ENCODE peak calls at places on chromosomes 16 and 17, in nine cellular contexts. M is prostate gland, G is tibial artery, A is uterus, V is endodermal cell, S is PC-9, P is GM23338, I is IMR-90, E is BJ. B is an unnamed sample.

GRCh38 chr17:35373984-35374765 is 754 bp upstream of the SLFN11 start:
- DNase-seq in P (peak), I (peak), G (peak), M (peak), V (peak), E (no peak), S (no peak), A (peak), B (peak)

GRCh38 chr17:64938925-64939474 is 19.7 kb upstream of the LRRC37A3 start:
- DNase-seq in M (no peak), P (peak), A (no peak), E (no peak), G (no peak), V (peak), S (peak), I (peak), B (peak)

GRCh38 chr16:10509534-10510025 is 70.8 kb downstream of the EMP2 start:
- DNase-seq in A (peak), S (peak), I (peak), V (peak), E (no peak), M (peak), G (no peak), P (peak), B (peak)

GRCh38 chr17:67546578-67547527 is 169.8 kb downstream of the PITPNC1 start:
- DNase-seq in G (no peak), A (peak), S (no peak), E (no peak), I (peak), P (peak), V (peak), M (no peak), B (peak)

GRCh38 chr16:10261077-10261476 is 78.8 kb upstream of the GRIN2A start:
- DNase-seq in P (no peak), I (no peak), A (no peak), M (no peak), G (no peak), E (no peak), S (no peak), V (no peak), B (no peak)

GRCh38 chr16:20364051-20364450 is 11.5 kb upstream of the UMOD start:
- DNase-seq in S (no peak), A (no peak), G (no peak), P (no peak), I (no peak), V (no peak), M (no peak), E (no peak), B (no peak)

GRCh38 chr17:18859256-18859655 is 1.3 kb downstream of the PRPSAP2 start:
- DNase-seq in A (peak), G (no peak), P (no peak), I (peak), S (no peak), V (peak), E (no peak), M (no peak), B (peak)

GRCh38 chr16:85947511-85948509 is 48.8 kb downstream of the IRF8 start:
- DNase-seq in A (no peak), M (no peak), E (no peak), P (no peak), S (no peak), V (no peak), G (no peak), I (no peak), B (no peak)

GRCh38 chr17:63696381-63696961 is 3.5 kb downstream of the LIMD2 start:
- DNase-seq in E (no peak), P (peak), A (no peak), V (peak), I (no peak), S (no peak), M (no peak), G (no peak), B (peak)

GRCh38 chr16:842631-843560 is 42.4 kb upstream of the GNG13 start:
- DNase-seq in V (no peak), G (no peak), S (no peak), I (no peak), E (no peak), M (no peak), P (no peak), A (no peak), B (no peak)

GRCh38 chr17:49496183-49496865 is 1.2 kb downstream of the NGFR start:
- DNase-seq in M (peak), E (no peak), A (peak), V (peak), G (peak), P (peak), S (peak), I (peak), B (peak)

GRCh38 chr16:55252577-55252976 is 71.4 kb upstream of the IRX6 start:
- DNase-seq in A (no peak), I (no peak), P (no peak), V (no peak), S (no peak), G (no peak), M (no peak), E (no peak), B (no peak)

GRCh38 chr16:85344502-85345128 is 232.3 kb upstream of the CIBAR2 start:
- DNase-seq in I (no peak), V (no peak), G (no peak), E (no peak), A (no peak), M (no peak), S (no peak), P (no peak), B (no peak)

GRCh38 chr16:72055911-72056310 is 1.6 kb downstream of the HP start:
- DNase-seq in G (no peak), P (no peak), S (no peak), A (no peak), V (no peak), E (no peak), M (no peak), I (no peak), B (no peak)

GRCh38 chr16:86874141-86874540 is 295.8 kb downstream of the FOXL1 start:
- DNase-seq in S (peak), E (no peak), A (no peak), P (peak), I (no peak), M (no peak), G (no peak), V (peak), B (peak)

GRCh38 chr17:13158511-13159240 is 140.8 kb upstream of the ELAC2 start:
- DNase-seq in S (no peak), V (no peak), G (no peak), P (no peak), M (no peak), I (peak), E (no peak), A (no peak), B (no peak)

GRCh38 chr16:10594312-10594950 is 14.0 kb upstream of the EMP2 start:
- DNase-seq in M (peak), P (no peak), S (peak), I (no peak), E (no peak), A (no peak), G (no peak), V (no peak), B (no peak)

GRCh38 chr17:66836063-66837005 is 1.4 kb downstream of the CACNG5 start:
- DNase-seq in E (no peak), S (no peak), M (no peak), G (peak), P (no peak), I (no peak), A (no peak), V (peak), B (no peak)

GRCh38 chr17:54902017-54902416 is 1.4 kb downstream of the TOM1L1 start:
- DNase-seq in V (no peak), E (no peak), G (no peak), M (no peak), I (no peak), P (no peak), S (no peak), A (no peak), B (no peak)

GRCh38 chr17:43695968-43696865 is 34.5 kb upstream of the MEOX1 start:
- DNase-seq in G (peak), A (no peak), V (no peak), E (no peak), S (no peak), M (no peak), I (peak), P (no peak), B (no peak)

GRCh38 chr17:35051579-35052239 is 11.8 kb downstream of the RFFL start:
- DNase-seq in V (no peak), P (no peak), I (peak), M (no peak), A (no peak), E (peak), G (no peak), S (no peak), B (peak)

GRCh38 chr16:23406546-23407240 is 46.3 kb downstream of the COG7 start:
- DNase-seq in V (no peak), G (peak), P (no peak), S (no peak), E (no peak), A (no peak), M (no peak), I (no peak), B (no peak)

GRCh38 chr17:59487161-59487873 is 78.1 kb upstream of the DHX40 start:
- DNase-seq in G (no peak), M (no peak), V (no peak), P (no peak), S (no peak), E (no peak), I (no peak), A (no peak), B (no peak)

GRCh38 chr16:89904606-89905510 is 13.8 kb upstream of the MC1R start:
- DNase-seq in M (no peak), E (no peak), S (peak), V (no peak), G (no peak), A (no peak), P (no peak), I (no peak), B (no peak)

GRCh38 chr16:87334611-87335305 is 17.6 kb upstream of the C16orf95 start:
- DNase-seq in I (no peak), V (no peak), E (no peak), S (no peak), M (no peak), A (no peak), G (no peak), P (no peak), B (no peak)

GRCh38 chr17:74427048-74427762 is 4.7 kb upstream of the GPRC5C start:
- DNase-seq in P (peak), A (no peak), I (no peak), S (peak), E (no peak), G (peak), M (peak), V (peak), B (no peak)

GRCh38 chr17:34584805-34585416 is 5.5 kb downstream of the TMEM132E start:
- DNase-seq in S (no peak), A (no peak), V (no peak), P (peak), E (no peak), M (no peak), G (no peak), I (peak), B (peak)

GRCh38 chr17:39225308-39225973 is at the start of gene STAC2:
- DNase-seq in G (no peak), P (no peak), S (no peak), A (no peak), M (no peak), I (no peak), E (no peak), V (no peak), B (no peak)

GRCh38 chr16:88841521-88842307 is 15.0 kb downstream of the GALNS start:
- DNase-seq in S (no peak), I (no peak), M (no peak), A (no peak), V (no peak), G (no peak), P (no peak), E (no peak), B (no peak)

GRCh38 chr17:76532072-76532651 is 5.3 kb downstream of the CYGB start:
- DNase-seq in P (no peak), V (no peak), E (no peak), M (no peak), G (no peak), I (peak), S (peak), A (no peak), B (no peak)

GRCh38 chr16:88719267-88719932 is 13.1 kb downstream of the CTU2 start:
- DNase-seq in M (no peak), P (no peak), V (no peak), E (no peak), A (no peak), G (no peak), I (no peak), S (no peak), B (no peak)

GRCh38 chr16:24701521-24701951 is 27.9 kb upstream of the TNRC6A start:
- DNase-seq in S (peak), V (no peak), A (peak), I (peak), P (no peak), G (peak), M (no peak), E (peak), B (peak)

GRCh38 chr17:73988110-73988509 is 215.4 kb upstream of the RPL38 start:
- DNase-seq in V (no peak), G (no peak), P (no peak), M (no peak), E (no peak), I (no peak), S (no peak), A (no peak), B (no peak)

GRCh38 chr17:48213797-48214196 is 106.2 kb downstream of the SNX11 start:
- DNase-seq in G (no peak), E (no peak), M (peak), I (no peak), P (no peak), V (no peak), A (no peak), S (no peak), B (no peak)

GRCh38 chr17:5000237-5000639 is 2.5 kb downstream of the KIF1C start:
- DNase-seq in E (no peak), M (no peak), A (peak), P (peak), V (no peak), I (no peak), S (no peak), G (peak), B (no peak)
- H3K4me3 ChIP-seq in E (peak), M (no peak), A (peak), P (no peak), V (peak), I (no peak), S (no peak), G (peak), B (no peak)

DNA sequence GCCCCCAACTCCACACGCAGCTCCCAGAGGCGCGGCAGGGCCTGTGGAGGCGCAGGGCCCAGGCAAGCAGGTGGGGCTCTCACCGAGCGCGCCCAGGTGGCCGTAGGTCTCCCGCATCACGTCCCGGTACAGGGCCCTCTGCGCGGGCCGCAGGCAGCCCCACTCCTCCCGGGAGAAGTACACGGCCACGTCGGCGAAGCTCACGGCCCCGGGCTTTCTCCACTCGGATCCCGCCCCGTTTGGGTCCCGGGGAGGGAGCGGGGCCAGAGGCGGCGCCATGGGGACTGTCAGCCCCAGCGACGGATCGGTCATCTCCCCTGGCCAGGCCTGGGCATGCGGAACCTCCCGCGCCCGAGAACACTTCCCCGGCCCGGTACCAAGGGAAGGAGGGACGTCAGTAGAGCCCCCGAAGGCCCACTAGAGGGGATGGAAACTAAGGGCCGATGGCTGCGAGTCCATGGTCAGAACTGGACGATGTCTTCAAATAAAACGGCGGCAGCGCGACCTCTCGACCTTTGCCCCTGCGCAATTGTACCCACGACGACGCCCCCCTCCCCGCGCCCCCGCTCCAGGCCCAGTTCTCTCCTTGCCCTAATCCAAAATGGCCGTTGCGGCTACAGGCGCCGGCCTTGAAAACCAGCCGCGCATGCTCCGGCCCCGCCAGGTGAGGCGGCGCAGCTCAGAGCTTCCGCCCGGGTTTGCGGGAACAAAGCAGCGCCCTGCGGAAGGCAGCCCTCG is at the start of gene ZNF747:
- DNase-seq in A (peak), V (peak), S (peak), G (peak), P (peak), I (peak), M (peak), E (no peak), B (peak)
- TF ChIP-seq CTCF in A (no peak), V (peak), S (peak), G (no peak), P (no peak), I (no peak), M (no peak), E (no peak), B (no peak)

GRCh38 chr17:32124985-32125847 is 17.1 kb upstream of the RHOT1 start:
- DNase-seq in V (no peak), M (no peak), E (no peak), G (no peak), A (no peak), S (no peak), I (no peak), P (no peak), B (no peak)
- H3K4me3 ChIP-seq in V (no peak), M (no peak), E (no peak), G (no peak), A (no peak), S (no peak), I (no peak), P (no peak), B (no peak)

GRCh38 chr16:2816751-2817495 is at the start of gene PRSS21:
- DNase-seq in I (no peak), E (no peak), M (no peak), V (peak), S (peak), A (no peak), G (no peak), P (peak), B (no peak)

GRCh38 chr16:2819179-2819938 is 2.3 kb downstream of the PRSS21 start:
- DNase-seq in P (no peak), A (no peak), M (no peak), S (no peak), V (peak), E (no peak), G (peak), I (no peak), B (no peak)

GRCh38 chr16:2819939-2820835 is 3.1 kb downstream of the PRSS21 start:
- DNase-seq in E (no peak), S (no peak), P (no peak), M (no peak), I (no peak), G (peak), V (peak), A (no peak), B (no peak)

GRCh38 chr16:2817496-2818277 is 650 bp downstream of the PRSS21 start:
- DNase-seq in P (no peak), E (no peak), V (peak), M (no peak), A (no peak), G (peak), I (no peak), S (no peak), B (no peak)

DNA sequence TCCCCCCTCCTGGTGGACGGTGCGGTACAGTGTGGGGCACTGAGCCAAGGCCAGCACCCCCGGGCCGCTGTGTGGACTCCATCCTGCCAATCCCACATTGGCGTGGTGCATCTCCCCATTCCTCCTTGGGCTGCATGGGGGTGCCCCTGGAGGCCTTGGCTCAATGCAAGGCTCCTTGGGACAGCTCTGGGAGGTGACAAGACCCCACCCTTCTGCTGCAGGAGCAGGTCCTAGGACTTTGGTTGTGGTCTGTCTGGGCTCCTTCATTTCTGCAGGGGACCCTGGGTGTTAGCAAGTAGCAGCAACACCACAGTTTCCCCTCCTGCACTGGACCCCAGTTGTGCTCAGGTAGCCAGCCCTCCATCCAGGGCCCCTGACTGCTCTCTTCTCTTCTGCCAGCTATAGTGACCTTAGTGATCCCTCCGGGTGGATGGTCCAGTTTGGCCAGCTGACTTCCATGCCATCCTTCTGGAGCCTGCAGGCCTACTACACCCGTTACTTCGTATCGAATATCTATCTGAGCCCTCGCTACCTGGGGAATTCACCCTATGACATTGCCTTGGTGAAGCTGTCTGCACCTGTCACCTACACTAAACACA is 1.3 kb downstream of the PRSS21 start:
- DNase-seq in I (no peak), A (no peak), G (peak), S (no peak), M (no peak), P (no peak), E (no peak), V (peak), B (no peak)
- TF ChIP-seq CTCF in I (no peak), A (no peak), G (no peak), S (no peak), M (no peak), P (no peak), E (no peak), V (no peak), B (no peak)

GRCh38 chr17:57892146-57892819 is 42.4 kb upstream of the MRPS23 start:
- DNase-seq in M (peak), S (peak), G (peak), A (peak), P (peak), V (peak), I (peak), E (no peak), B (peak)
- H3K4me3 ChIP-seq in M (no peak), S (peak), G (no peak), A (no peak), P (no peak), V (no peak), I (no peak), E (no peak), B (no peak)

GRCh38 chr16:30090607-30091332 is 954 bp downstream of the TBX6 start:
- DNase-seq in I (no peak), P (no peak), S (no peak), V (no peak), M (no peak), A (no peak), G (no peak), E (no peak), B (no peak)

GRCh38 chr16:30091474-30092372 is at the start of gene TBX6:
- DNase-seq in E (peak), I (peak), V (peak), S (peak), M (peak), G (peak), A (peak), P (peak), B (peak)

GRCh38 chr16:30094541-30095165 is 1.4 kb downstream of the YPEL3 start:
- DNase-seq in G (no peak), S (no peak), E (no peak), V (no peak), I (no peak), A (peak), M (no peak), P (no peak), B (no peak)

GRCh38 chr16:30095166-30096078 is 591 bp downstream of the YPEL3 start:
- DNase-seq in G (no peak), V (peak), E (no peak), P (peak), A (no peak), I (no peak), S (no peak), M (no peak), B (no peak)

GRCh38 chr16:30092373-30093010 is 768 bp upstream of the TBX6 start:
- DNase-seq in A (peak), V (peak), P (peak), M (peak), G (peak), S (peak), E (no peak), I (peak), B (peak)
- TF ChIP-seq CTCF in A (peak), V (peak), P (peak), M (no peak), G (no peak), S (peak), E (peak), I (peak), B (peak)

DNA sequence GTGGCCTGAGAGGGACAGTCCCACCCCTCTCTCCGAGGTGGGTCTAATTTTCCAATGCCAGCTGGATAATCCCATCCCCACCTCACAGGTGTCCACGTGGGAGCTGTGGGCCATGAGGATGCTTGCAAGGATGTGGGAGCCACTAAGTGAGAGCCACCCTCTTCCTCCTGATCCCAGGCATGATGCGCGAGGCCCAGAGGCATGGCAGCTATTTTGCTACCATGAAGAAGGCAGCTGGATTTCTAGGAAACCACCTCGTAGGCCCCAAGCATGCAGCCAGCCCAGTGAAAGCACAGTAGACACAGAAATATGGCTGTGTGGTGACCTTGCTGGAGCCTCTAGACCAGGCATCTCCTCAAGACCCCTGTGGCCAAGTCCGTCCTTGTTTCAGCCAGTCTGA is 20.4 kb downstream of the KDM8 start:
- DNase-seq in G (no peak), M (no peak), E (no peak), V (no peak), I (no peak), A (no peak), S (no peak), P (no peak), B (no peak)
- H3K4me3 ChIP-seq in G (no peak), M (no peak), E (no peak), V (no peak), I (no peak), A (no peak), S (no peak), P (no peak), B (no peak)

GRCh38 chr17:80826955-80827645 is 164.5 kb upstream of the CHMP6 start:
- DNase-seq in P (no peak), V (peak), I (peak), M (no peak), S (peak), G (peak), A (peak), E (peak), B (peak)
- TF ChIP-seq CTCF in P (no peak), V (no peak), I (peak), M (no peak), S (no peak), G (no peak), A (no peak), E (no peak), B (peak)

B was measured in choroid plexus epithelial cell.